ENCODE peak calls at places on chromosomes 4 and X, in eight cellular contexts. U is pancreas, Z is upper lobe of right lung, Q is ovary, J is cardiac muscle cell, P is endothelial cell of umbilical vein, I is PC-3, K is AG04450. G is an unnamed sample.

GRCh38 chrX:49155243-49155899 is 7.2 kb upstream of the MAGIX start:
- DNase-seq in Q (no peak), Z (no peak), I (peak; percentile 70), J (peak; percentile 52), P (peak; percentile 59), K (no peak), U (no peak), G (no peak)

GRCh38 chrX:54479471-54480122 is 16.4 kb downstream of the FGD1 start:
- DNase-seq in J (peak; percentile 36), Z (no peak), K (no peak), U (no peak), I (no peak), P (no peak), Q (no peak), G (peak; percentile 3)

GRCh38 chr4:6692806-6693205 is 872 bp upstream of the S100P start:
- DNase-seq in Q (no peak), P (no peak), K (no peak), U (no peak), J (no peak), Z (no peak), I (peak; percentile 72), G (peak; percentile 64)

GRCh38 chr4:165971941-165972340 is 98.9 kb downstream of the TLL1 start:
- DNase-seq in I (peak; percentile 90), K (no peak), Q (no peak), J (no peak), U (no peak), Z (no peak), P (no peak), G (no peak)

GRCh38 chr4:86961605-86962295 is 26.9 kb downstream of the AFF1 start:
- DNase-seq in K (no peak), U (no peak), Q (no peak), I (no peak), J (peak; percentile 81), Z (no peak), P (no peak), G (peak; percentile 70)

GRCh38 chr4:51831133-51831532 is 11.8 kb upstream of the DCUN1D4 start:
- DNase-seq in I (peak; percentile 82), J (peak; percentile 67), U (peak; percentile 65), Q (peak; percentile 54), Z (peak; percentile 73), P (peak; percentile 60), K (no peak), G (peak; percentile 78)

GRCh38 chr4:66791686-66792085 is 753.6 kb downstream of the CENPC start:
- DNase-seq in U (no peak), K (no peak), J (no peak), Q (no peak), I (no peak), P (no peak), Z (no peak), G (no peak)

GRCh38 chrX:8879750-8880149 is 78.6 kb upstream of the FAM9A start:
- DNase-seq in I (peak; percentile 20), U (no peak), P (peak; percentile 9), J (no peak), Q (no peak), K (no peak), Z (no peak), G (peak; percentile 54)

GRCh38 chr4:101418055-101418454 is 70.7 kb upstream of the PPP3CA start:
- DNase-seq in P (peak; percentile 10), Q (no peak), U (no peak), K (no peak), J (no peak), I (no peak), Z (no peak), G (no peak)

GRCh38 chr4:11151500-11151899 is 277.2 kb downstream of the HS3ST1 start:
- DNase-seq in I (no peak), Z (no peak), Q (no peak), J (no peak), U (no peak), K (no peak), P (no peak), G (no peak)

GRCh38 chr4:122046255-122046654 is 94.4 kb upstream of the TRPC3 start:
- DNase-seq in J (no peak), Q (no peak), K (no peak), I (no peak), P (no peak), U (no peak), Z (no peak), G (no peak)

GRCh38 chr4:122050836-122051235 is 99.0 kb upstream of the TRPC3 start:
- DNase-seq in Z (no peak), I (no peak), J (no peak), P (no peak), U (no peak), K (no peak), Q (no peak), G (no peak)

GRCh38 chr4:122044496-122044895 is 92.6 kb upstream of the TRPC3 start:
- DNase-seq in P (no peak), Z (no peak), U (no peak), Q (no peak), J (no peak), K (no peak), I (no peak), G (no peak)

GRCh38 chr4:122045533-122045932 is 93.7 kb upstream of the TRPC3 start:
- DNase-seq in K (peak; percentile 89), P (peak; percentile 78), Z (peak; percentile 70), J (peak; percentile 50), U (no peak), I (peak; percentile 97), Q (no peak), G (peak; percentile 96)

DNA sequence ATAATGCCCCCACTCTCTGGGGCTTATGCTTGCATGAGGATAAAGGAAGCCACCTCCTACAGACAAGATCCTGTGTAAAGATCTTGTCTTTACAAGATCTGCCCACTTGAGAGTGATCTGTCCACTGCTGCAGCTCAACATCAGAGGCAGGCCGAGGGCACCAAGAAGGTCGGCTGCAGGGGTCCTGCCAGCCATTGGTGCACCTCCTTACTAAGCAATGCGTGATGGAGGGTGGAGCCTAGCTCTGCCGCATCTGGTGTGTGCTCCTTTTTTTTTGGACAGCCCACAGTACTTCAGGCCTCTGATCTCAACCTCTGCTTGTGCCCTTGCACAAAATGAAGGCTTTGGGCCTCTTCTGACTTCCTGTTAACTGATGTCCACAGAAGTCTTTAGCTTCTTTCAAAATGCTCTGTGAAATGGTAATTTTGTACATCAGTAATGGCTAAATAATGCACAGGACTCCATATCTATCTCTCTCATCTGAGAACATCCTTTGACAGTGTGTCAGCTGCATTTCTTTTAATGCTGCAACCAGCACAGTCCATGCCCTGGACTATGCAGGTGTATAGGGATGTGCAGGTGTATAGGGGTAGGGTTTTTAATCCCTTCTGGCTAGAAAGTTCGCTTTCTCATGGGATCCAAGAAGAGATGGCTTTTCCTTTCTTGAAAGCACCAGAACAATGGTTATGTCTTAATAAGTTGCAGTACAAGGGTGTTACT is 96.0 kb upstream of the TRPC3 start:
- DNase-seq in I (no peak), U (no peak), Q (no peak), J (no peak), P (no peak), Z (no peak), K (no peak), G (no peak)
- H3K27ac ChIP-seq in I (no peak overlapping the region), U (no peak overlapping the region), Q (no peak overlapping the region), J (peak overlapping the region; percentile 18), P (no peak overlapping the region), Z (no peak overlapping the region), K (no peak overlapping the region), G (no peak overlapping the region)

GRCh38 chrX:69216911-69217310 is 51.7 kb upstream of the PJA1 start:
- DNase-seq in J (no peak), Q (no peak), I (no peak), U (no peak), Z (peak; percentile 76), K (no peak), P (no peak), G (no peak)

GRCh38 chrX:69218407-69218806 is 53.2 kb upstream of the PJA1 start:
- DNase-seq in Z (no peak), J (no peak), U (no peak), Q (no peak), K (no peak), P (no peak), I (no peak), G (no peak)

GRCh38 chrX:69226459-69227158 is 61.4 kb upstream of the PJA1 start:
- DNase-seq in U (no peak), J (no peak), I (no peak), K (no peak), P (no peak), Z (no peak), Q (no peak), G (no peak)

GRCh38 chrX:69221239-69222102 is 56.2 kb upstream of the PJA1 start:
- DNase-seq in K (no peak), Z (no peak), P (no peak), I (no peak), Q (no peak), U (no peak), J (no peak), G (no peak)

GRCh38 chrX:69222103-69223090 is 57.1 kb upstream of the PJA1 start:
- DNase-seq in U (no peak), K (peak; percentile 15), J (peak; percentile 80), Q (peak; percentile 80), P (peak; percentile 39), Z (peak; percentile 78), I (peak; percentile 83), G (peak; percentile 85)
- H3K4me3 ChIP-seq in U (no peak overlapping the region), K (no peak overlapping the region), J (no peak overlapping the region), Q (no peak overlapping the region), P (no peak overlapping the region), Z (no peak overlapping the region), I (no peak overlapping the region), G (no peak overlapping the region)

GRCh38 chr4:8857682-8858187 is 13.9 kb downstream of the HMX1 start:
- DNase-seq in J (no peak), Q (no peak), Z (no peak), K (no peak), I (no peak), P (no peak), U (peak; percentile 52), G (no peak)
- H3K27me3 ChIP-seq in J (peaks cover 98% of the 10 kb centered on the region), Q (no peaks in the 10 kb centered on the region), Z (peaks cover 89% of the 10 kb centered on the region), K (peaks cover 77% of the 10 kb centered on the region), I (peaks cover 92% of the 10 kb centered on the region), P (peaks cover 70% of the 10 kb centered on the region), U (peaks cover 5% of the 10 kb centered on the region), G (peaks cover 38% of the 10 kb centered on the region)

DNA sequence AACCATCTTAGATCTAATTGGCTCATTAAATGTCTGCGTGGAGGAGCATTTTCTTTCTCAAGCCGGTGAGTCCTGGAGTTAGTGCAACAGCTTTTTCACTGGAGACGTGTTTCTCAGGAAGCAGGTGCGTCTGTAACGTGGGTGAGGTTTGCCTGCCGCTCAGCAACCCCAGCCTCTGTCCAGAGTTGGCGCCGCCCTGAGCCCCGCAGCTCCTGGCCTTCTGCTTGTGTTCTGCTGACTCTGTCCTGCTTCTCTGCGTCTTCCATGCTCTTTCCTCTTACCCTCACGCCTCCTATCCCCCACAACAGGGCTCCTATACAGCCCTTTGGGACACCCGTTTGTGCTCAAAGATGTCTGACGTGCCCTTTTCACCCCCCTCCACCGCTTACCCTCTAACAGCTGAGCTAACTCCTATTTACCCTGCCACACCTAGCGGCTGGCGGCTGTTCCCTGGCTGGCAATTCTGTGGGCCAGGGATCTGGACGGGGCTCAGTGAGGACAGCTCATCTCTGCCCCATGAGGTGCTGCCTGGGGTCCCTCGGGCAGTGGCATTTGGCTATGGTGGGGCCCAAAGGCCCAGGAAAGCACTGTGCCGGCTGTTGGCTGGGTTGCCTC is 18.8 kb downstream of the DOK7 start:
- DNase-seq in Q (no peak), U (peak; percentile 44), J (no peak), K (no peak), I (no peak), Z (no peak), P (no peak), G (no peak)
- H3K27ac ChIP-seq in Q (no peak overlapping the region), U (no peak overlapping the region), J (no peak overlapping the region), K (no peak overlapping the region), I (no peak overlapping the region), Z (no peak overlapping the region), P (no peak overlapping the region), G (no peak overlapping the region)